ENCODE peak calls at places on chromosomes 6 and 20, in four cellular contexts. S is adrenal gland, F is aorta, B is testis. P is an unnamed sample. For H3K36me3, the result is how much of the 10 kb centered on the place peaks cover.

GRCh38 chr20:13554706-13555105 is 84.0 kb downstream of the TASP1 start:
- DNase-seq in B (no peak), F (no peak), S (no peak), P (no peak)

GRCh38 chr6:136037885-136038460 is 186.5 kb downstream of the PDE7B start:
- DNase-seq in S (no peak), F (no peak), B (peak), P (peak)

GRCh38 chr6:3412779-3413500 is 43.9 kb downstream of the SLC22A23 start:
- DNase-seq in B (no peak), S (no peak), F (no peak), P (no peak)

GRCh38 chr6:33719326-33719987 is 8.0 kb upstream of the UQCC2 start:
- DNase-seq in B (no peak), F (no peak), S (no peak), P (peak)

GRCh38 chr6:77092971-77093370 is 370.3 kb downstream of the HTR1B start:
- DNase-seq in F (no peak), S (no peak), B (no peak), P (no peak)

GRCh38 chr6:133340557-133340956 is 99.4 kb downstream of the EYA4 start:
- DNase-seq in S (no peak), B (no peak), F (no peak), P (no peak)

GRCh38 chr6:2658788-2659187 is 91.9 kb downstream of the MYLK4 start:
- DNase-seq in B (no peak), F (no peak), S (no peak), P (no peak)

GRCh38 chr20:20037960-20038359 is 14.3 kb downstream of the CRNKL1 start:
- DNase-seq in F (no peak), S (no peak), B (no peak), P (no peak)

GRCh38 chr20:23374441-23374840 is 12.5 kb downstream of the GZF1 start:
- DNase-seq in S (no peak), B (no peak), F (no peak), P (no peak)

GRCh38 chr6:80357674-80358073 is 251.2 kb downstream of the BCKDHB start:
- DNase-seq in B (no peak), F (no peak), S (no peak), P (no peak)

GRCh38 chr6:107988570-107988969 is 30.6 kb upstream of the SEC63 start:
- DNase-seq in S (no peak), B (no peak), F (no peak), P (no peak)
- H3K4me3 ChIP-seq in S (no peak), B (no peak), F (no peak), P (no peak)

GRCh38 chr20:25287631-25288290 is 39.9 kb downstream of the PYGB start:
- DNase-seq in S (peak), F (peak), B (no peak), P (peak)
- H3K36me3 ChIP-seq in S (half or more), F (under half), B (under half), P (half or more)

GRCh38 chr6:89035252-89036106 is 45.1 kb upstream of the PNRC1 start:
- DNase-seq in F (peak), S (peak), B (peak), P (peak)
- H3K4me3 ChIP-seq in F (no peak), S (peak), B (no peak), P (no peak)

DNA sequence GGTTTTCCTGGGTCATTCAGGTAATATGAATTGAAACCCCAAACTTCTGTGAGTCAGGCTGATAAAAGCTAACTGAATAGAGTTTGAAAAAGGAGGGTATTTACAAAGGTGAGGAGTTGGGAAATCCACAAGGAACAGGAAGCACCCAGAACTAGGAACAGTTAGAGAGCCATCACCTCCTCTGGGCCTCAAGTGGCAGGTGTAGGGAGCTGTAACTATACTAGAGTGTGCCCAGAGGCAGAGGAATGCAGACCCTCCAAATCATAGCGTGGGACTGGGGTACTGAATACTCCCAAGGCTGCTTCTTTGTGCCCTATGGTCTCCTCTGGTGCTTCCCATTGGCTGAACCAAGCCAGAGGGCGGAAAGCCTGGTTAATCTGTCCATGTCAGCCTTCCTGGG is 18.3 kb downstream of the TRIM38 start:
- DNase-seq in B (no peak), S (no peak), F (no peak), P (no peak)
- H3K36me3 ChIP-seq in B (under half), S (half or more), F (under half), P (under half)

GRCh38 chr6:109010703-109011102 is 83.9 kb downstream of the SESN1 start:
- DNase-seq in B (no peak), S (no peak), F (no peak), P (peak)
- H3K4me3 ChIP-seq in B (peak), S (no peak), F (no peak), P (no peak)

GRCh38 chr6:37477186-37477585 is 22.5 kb downstream of the CCDC167 start:
- DNase-seq in S (no peak), B (no peak), F (no peak), P (no peak)
- H3K36me3 ChIP-seq in S (half or more), B (under half), F (under half), P (under half)

DNA sequence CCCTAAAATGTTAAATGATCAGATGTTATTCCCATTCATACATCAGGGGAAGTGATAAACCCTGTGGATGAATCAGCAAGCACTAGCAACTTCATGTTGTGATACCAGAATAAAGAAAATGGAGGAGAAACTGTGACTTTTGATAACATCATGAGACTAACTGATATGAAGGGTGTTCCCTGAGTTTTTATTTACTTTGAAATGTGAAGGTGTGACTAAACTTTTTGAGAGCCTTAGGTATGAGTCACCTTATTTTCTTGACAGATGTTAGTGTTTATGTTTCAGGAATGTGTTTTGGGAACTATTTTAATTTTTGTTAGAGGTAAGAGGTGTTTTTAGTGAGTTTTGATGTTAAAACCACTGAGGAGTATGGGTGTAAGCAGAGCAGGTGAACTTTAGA is 4.4 kb downstream of the PARD6B start:
- DNase-seq in F (no peak), B (no peak), S (no peak), P (no peak)
- H3K4me3 ChIP-seq in F (no peak), B (no peak), S (no peak), P (no peak)

GRCh38 chr20:35305682-35306556 is 13.7 kb upstream of the FAM83C start:
- DNase-seq in F (peak), B (no peak), S (peak), P (no peak)
- H3K36me3 ChIP-seq in F (under half), B (under half), S (under half), P (under half)

P was measured in thyroid gland.